ENCODE peak calls at places on chromosome 14, in four cellular contexts. B is IMR-90, V is A549, Q is mammary epithelial cell. X is an unnamed sample.

GRCh38 chr14:59463773-59464650 is 1.2 kb downstream of the GPR135 start:
- DNase-seq in B (no peak), V (no peak), Q (no peak), X (no peak)

GRCh38 chr14:52902971-52903385 is 47.9 kb downstream of the FERMT2 start:
- DNase-seq in B (peak), V (peak), Q (peak), X (peak)

GRCh38 chr14:44895716-44896115 is 66.0 kb downstream of the KLHL28 start:
- DNase-seq in B (peak), V (no peak), Q (peak), X (peak)

GRCh38 chr14:57486767-57487379 is 6.8 kb downstream of the CCDC198 start:
- DNase-seq in B (peak), V (peak), Q (peak), X (peak)

GRCh38 chr14:72590577-72590976 is 303.3 kb downstream of the DPF3 start:
- DNase-seq in B (no peak), V (no peak), Q (no peak), X (no peak)

GRCh38 chr14:69559581-69560011 is 15.1 kb downstream of the CCDC177 start:
- DNase-seq in B (no peak), V (no peak), Q (peak), X (no peak)

GRCh38 chr14:90971687-90972086 is 88.8 kb downstream of the RPS6KA5 start:
- DNase-seq in B (no peak), V (no peak), Q (no peak), X (no peak)

GRCh38 chr14:91115986-91116385 is 2.1 kb downstream of the DGLUCY start:
- DNase-seq in B (peak), V (no peak), Q (no peak), X (peak)

GRCh38 chr14:21039059-21039422 is 3.1 kb upstream of the RNASE7 start:
- DNase-seq in B (peak), V (no peak), Q (peak), X (no peak)

GRCh38 chr14:68544150-68544892 is 248.5 kb downstream of the ZFP36L1 start:
- DNase-seq in B (peak), V (no peak), Q (peak), X (peak)

GRCh38 chr14:54589076-54589475 is 22.1 kb downstream of the SAMD4A start:
- DNase-seq in B (peak), V (no peak), Q (peak), X (peak)

GRCh38 chr14:57378661-57379060 is 11.7 kb upstream of the NAA30 start:
- DNase-seq in B (peak), V (peak), Q (no peak), X (peak)

GRCh38 chr14:95541932-95542554 is 7.2 kb downstream of the GLRX5 start:
- DNase-seq in B (no peak), V (no peak), Q (no peak), X (no peak)

GRCh38 chr14:35406811-35407630 is 2.5 kb upstream of the NFKBIA start:
- DNase-seq in B (peak), V (peak), Q (peak), X (peak)

GRCh38 chr14:87990687-87991086 is 2.3 kb downstream of the GALC start:
- DNase-seq in B (no peak), V (no peak), Q (no peak), X (no peak)

GRCh38 chr14:68694516-68695235 is 98.2 kb downstream of the ZFP36L1 start:
- DNase-seq in B (peak), V (no peak), Q (no peak), X (peak)

GRCh38 chr14:37274652-37275051 is 76.9 kb downstream of the MIPOL1 start:
- DNase-seq in B (no peak), V (no peak), Q (no peak), X (no peak)

GRCh38 chr14:77475432-77476115 is 17.7 kb downstream of the AHSA1 start:
- DNase-seq in B (no peak), V (no peak), Q (no peak), X (no peak)

GRCh38 chr14:89542768-89543419 is 125.9 kb upstream of the FOXN3 start:
- DNase-seq in B (no peak), V (no peak), Q (no peak), X (no peak)

GRCh38 chr14:89540830-89541470 is 123.9 kb upstream of the FOXN3 start:
- DNase-seq in B (peak), V (peak), Q (peak), X (peak)

GRCh38 chr14:89543420-89543790 is 126.4 kb upstream of the FOXN3 start:
- DNase-seq in B (no peak), V (no peak), Q (no peak), X (no peak)

GRCh38 chr14:89537911-89538310 is 120.9 kb upstream of the FOXN3 start:
- DNase-seq in B (no peak), V (no peak), Q (no peak), X (no peak)

GRCh38 chr14:89540009-89540829 is 123.2 kb upstream of the FOXN3 start:
- DNase-seq in B (peak), V (no peak), Q (no peak), X (peak)
- H3K4me2 ChIP-seq in B (peak), V (no peak), Q (no peak), X (peak)

GRCh38 chr14:99821519-99822165 is 28.4 kb downstream of the EML1 start:
- DNase-seq in B (peak), V (no peak), Q (peak), X (peak)
- TF ChIP-seq CTCF in B (no peak), V (no peak), Q (no peak), X (no peak)

DNA sequence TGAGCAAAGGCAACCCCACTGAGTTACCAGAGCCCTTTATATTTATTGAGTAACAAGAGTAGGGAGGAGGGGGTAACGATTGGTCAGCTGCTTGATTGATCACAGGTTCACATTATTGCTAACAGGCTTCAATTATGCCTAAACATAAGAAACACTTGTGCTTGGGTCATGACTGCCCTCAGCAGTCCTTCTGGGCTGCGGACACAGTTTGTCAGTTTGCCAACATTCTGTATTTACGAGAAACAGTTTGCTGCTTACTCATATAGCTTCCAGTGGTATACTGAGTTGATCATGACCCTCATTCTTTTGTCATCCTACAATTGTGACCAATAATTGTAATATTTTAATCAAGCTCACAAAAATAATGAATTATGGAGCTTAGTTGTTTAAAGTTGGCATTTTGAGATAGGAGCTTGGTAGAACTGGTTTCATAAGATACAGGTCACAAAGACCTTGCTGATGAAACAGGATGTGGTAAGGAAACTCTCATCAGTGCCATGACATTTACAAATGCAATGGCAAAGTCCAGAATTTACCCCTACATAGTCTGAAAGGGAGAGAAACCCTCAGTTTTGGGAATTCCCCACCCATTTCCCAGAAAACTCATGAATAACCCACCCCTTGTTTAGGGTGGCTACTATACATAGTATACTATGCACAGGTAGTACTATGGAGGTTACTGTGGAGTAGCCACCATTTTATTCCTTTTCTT is 1421.0 kb upstream of the FLRT2 start:
- DNase-seq in B (no peak), V (no peak), Q (no peak), X (peak)
- H3K4me2 ChIP-seq in B (no peak), V (no peak), Q (no peak), X (no peak)

DNA sequence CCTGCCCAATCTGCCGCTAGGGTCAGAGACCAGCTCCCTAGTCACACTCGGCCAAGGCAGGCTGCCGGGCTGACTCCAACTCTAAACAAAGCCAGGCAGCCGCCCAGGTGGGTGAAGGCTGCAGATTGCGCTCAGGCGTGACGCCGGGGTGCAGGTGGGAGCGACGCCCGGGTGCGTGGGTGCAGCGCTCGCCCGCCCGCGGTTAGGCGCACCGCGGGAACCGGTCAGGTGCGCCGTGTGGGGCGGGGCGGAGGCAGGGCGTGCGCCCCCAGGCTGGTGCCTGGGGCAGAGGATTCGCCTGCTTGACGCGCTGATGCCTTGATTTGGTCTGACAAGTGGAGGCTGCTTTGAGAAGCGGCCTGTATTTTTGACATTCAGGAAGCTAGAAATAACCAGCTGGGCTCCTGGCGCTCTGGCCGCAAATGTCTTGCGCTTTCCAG is 126.7 kb upstream of the HIF1A start:
- DNase-seq in B (no peak), V (no peak), Q (no peak), X (peak)
- TF ChIP-seq CTCF in B (no peak), V (no peak), Q (no peak), X (peak)

DNA sequence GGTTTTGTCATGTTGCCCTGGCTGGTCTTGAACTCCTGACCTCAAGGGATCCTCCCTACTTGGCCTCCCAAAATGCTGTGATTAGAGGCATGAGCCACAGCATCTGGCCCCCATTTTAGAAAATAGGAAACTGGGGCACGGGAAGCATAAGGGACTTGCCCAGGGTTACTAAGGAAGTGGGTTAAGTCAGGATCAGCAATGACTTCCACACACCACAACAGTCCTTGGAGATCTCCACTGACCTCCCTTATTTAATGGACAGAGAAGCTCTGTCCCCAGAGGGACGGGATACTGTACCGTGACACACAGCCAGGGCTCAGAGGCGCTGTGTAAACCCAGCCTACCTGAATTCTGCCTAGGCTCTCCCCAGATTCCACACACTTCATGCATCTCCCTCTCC is 21.1 kb downstream of the SERPINA1 start:
- DNase-seq in B (no peak), V (no peak), Q (no peak), X (no peak)
- H3K4me2 ChIP-seq in B (no peak), V (no peak), Q (no peak), X (no peak)